ENCODE peak calls at places on chromosomes 2 and 18, in ten cellular contexts. B is cardiac muscle cell, T is right lobe of liver, K is mammary epithelial cell, N is caudate nucleus, C is A549, H is tibial artery, I is right atrium auricular region, Q is upper lobe of right lung, M is fibroblast of lung. J is an unnamed sample.

GRCh38 chr2:55168221-55169154 is 63.6 kb downstream of the CLHC1 start:
- DNase-seq in T (no peak), I (no peak), N (peak), Q (no peak), M (peak), K (peak), C (peak), H (peak), B (peak), J (peak)

GRCh38 chr2:158734442-158734841 is 60.7 kb upstream of the DAPL1 start:
- DNase-seq in T (no peak), Q (no peak), M (no peak), C (no peak), N (no peak), B (no peak), K (no peak), H (no peak), I (no peak), J (no peak)

GRCh38 chr18:48961547-48961946 is 10.8 kb upstream of the SMAD7 start:
- DNase-seq in N (no peak), B (peak), C (no peak), T (no peak), I (no peak), Q (no peak), H (no peak), K (no peak), M (peak), J (no peak)

GRCh38 chr2:45010706-45011036 is 1.4 kb upstream of the SIX2 start:
- DNase-seq in I (no peak), N (no peak), Q (no peak), K (no peak), H (no peak), M (no peak), B (peak), T (no peak), C (no peak), J (no peak)

GRCh38 chr2:150548527-150548926 is 61.1 kb upstream of the RND3 start:
- DNase-seq in B (peak), M (peak), I (no peak), K (no peak), T (no peak), C (peak), N (no peak), Q (no peak), H (no peak), J (no peak)

GRCh38 chr2:6526093-6526824 is 339.4 kb downstream of the CMPK2 start:
- DNase-seq in M (no peak), Q (no peak), C (no peak), N (no peak), B (no peak), H (no peak), K (no peak), T (no peak), I (no peak), J (no peak)

GRCh38 chr18:51122266-51123045 is 75.0 kb downstream of the MEX3C start:
- DNase-seq in I (peak), K (no peak), H (no peak), T (no peak), M (no peak), B (no peak), Q (no peak), C (no peak), N (no peak), J (no peak)

GRCh38 chr18:11887305-11888262 is 20.5 kb downstream of the MPPE1 start:
- DNase-seq in M (no peak), N (no peak), B (no peak), C (peak), I (no peak), K (no peak), T (no peak), Q (no peak), H (no peak), J (no peak)

GRCh38 chr2:108927936-108928659 is 60.9 kb downstream of the EDAR start:
- DNase-seq in K (peak), C (peak), T (no peak), I (no peak), H (no peak), N (peak), Q (no peak), B (peak), M (peak), J (peak)

GRCh38 chr2:140013556-140014270 is 1233.5 kb upstream of the NXPH2 start:
- DNase-seq in N (no peak), K (no peak), Q (no peak), M (no peak), I (no peak), H (no peak), B (no peak), T (no peak), C (no peak), J (no peak)

GRCh38 chr2:208269091-208269490 is 3.0 kb downstream of the PIKFYVE start:
- DNase-seq in T (no peak), B (no peak), M (no peak), K (no peak), Q (no peak), C (peak), H (no peak), N (no peak), I (no peak), J (no peak)

GRCh38 chr2:235627682-235628081 is 133.8 kb downstream of the AGAP1 start:
- DNase-seq in M (no peak), T (no peak), I (no peak), C (no peak), B (no peak), K (no peak), Q (no peak), N (no peak), H (no peak), J (no peak)

GRCh38 chr2:39484206-39484605 is 47.1 kb upstream of the MAP4K3 start:
- DNase-seq in H (no peak), T (no peak), N (no peak), C (no peak), I (no peak), B (no peak), Q (no peak), M (no peak), K (no peak), J (no peak)

GRCh38 chr2:9144617-9145016 is 62.0 kb upstream of the ASAP2 start:
- DNase-seq in H (no peak), K (no peak), C (no peak), I (no peak), T (no peak), Q (no peak), N (no peak), B (peak), M (peak), J (no peak)

GRCh38 chr18:717003-717402 is 4.6 kb upstream of the ENOSF1 start:
- DNase-seq in K (no peak), M (no peak), N (no peak), H (no peak), I (no peak), B (no peak), T (no peak), C (no peak), Q (no peak), J (no peak)

GRCh38 chr2:231359948-231360347 is 35.6 kb upstream of the B3GNT7 start:
- DNase-seq in N (no peak), I (no peak), B (no peak), C (no peak), K (no peak), M (no peak), T (no peak), Q (no peak), H (no peak), J (no peak)

GRCh38 chr2:179550214-179550613 is 285.6 kb upstream of the SESTD1 start:
- DNase-seq in B (no peak), I (no peak), M (no peak), K (no peak), T (no peak), H (no peak), Q (no peak), C (no peak), N (no peak), J (no peak)

GRCh38 chr2:16861154-16861929 is 195.7 kb upstream of the CYRIA start:
- DNase-seq in Q (no peak), H (no peak), B (peak), T (no peak), I (no peak), C (peak), K (peak), M (peak), N (no peak), J (no peak)

GRCh38 chr2:150286730-150287362 is 200.6 kb downstream of the RND3 start:
- DNase-seq in C (no peak), T (no peak), B (no peak), N (no peak), I (no peak), K (peak), M (no peak), H (no peak), Q (no peak), J (no peak)

GRCh38 chr2:224410946-224411561 is 9.1 kb upstream of the FAM124B start:
- DNase-seq in T (no peak), B (peak), M (no peak), I (no peak), Q (no peak), N (no peak), K (peak), C (no peak), H (no peak), J (no peak)

GRCh38 chr2:101125374-101125773 is 25.8 kb downstream of the TBC1D8 start:
- DNase-seq in I (no peak), Q (no peak), C (peak), K (peak), H (no peak), T (no peak), M (peak), N (no peak), B (peak), J (no peak)

GRCh38 chr2:44651974-44652373 is 289.5 kb upstream of the SIX3 start:
- DNase-seq in Q (no peak), I (no peak), C (no peak), M (no peak), N (no peak), H (no peak), K (no peak), B (no peak), T (no peak), J (no peak)

GRCh38 chr2:10084567-10084910 is 4.3 kb upstream of the CYS1 start:
- DNase-seq in N (no peak), T (no peak), Q (no peak), C (no peak), H (no peak), M (no peak), K (no peak), I (no peak), B (no peak), J (no peak)

GRCh38 chr2:233022561-233022960 is 9.5 kb upstream of the NGEF start:
- DNase-seq in N (no peak), I (no peak), T (no peak), Q (no peak), K (no peak), H (no peak), B (no peak), C (no peak), M (no peak), J (no peak)

GRCh38 chr18:36814994-36815393 is 13.8 kb downstream of the TPGS2 start:
- DNase-seq in T (no peak), Q (no peak), N (no peak), H (no peak), I (no peak), M (no peak), B (no peak), K (no peak), C (no peak), J (no peak)

GRCh38 chr2:204491528-204491927 is 53.7 kb upstream of the PARD3B start:
- DNase-seq in M (no peak), N (no peak), C (no peak), H (no peak), T (no peak), I (no peak), K (peak), B (peak), Q (no peak), J (no peak)

GRCh38 chr18:42413870-42414269 is 458.8 kb downstream of the PIK3C3 start:
- DNase-seq in Q (no peak), M (peak), C (peak), K (no peak), N (no peak), B (peak), T (no peak), I (no peak), H (no peak), J (no peak)

GRCh38 chr18:75207298-75208054 is 1.5 kb downstream of the PTGR3 start:
- DNase-seq in C (no peak), B (no peak), Q (no peak), I (no peak), K (peak), M (peak), N (no peak), T (no peak), H (no peak), J (no peak)

GRCh38 chr18:59079264-59079972 is 60.3 kb upstream of the SEC11C start:
- DNase-seq in N (no peak), C (no peak), H (no peak), B (no peak), Q (no peak), T (no peak), M (no peak), K (no peak), I (no peak), J (no peak)

GRCh38 chr18:54828986-54829385 is 709 bp downstream of the RAB27B start:
- DNase-seq in T (no peak), Q (no peak), B (no peak), K (no peak), C (no peak), M (no peak), N (no peak), I (no peak), H (no peak), J (no peak)

GRCh38 chr2:229910832-229911412 is 10.9 kb downstream of the TRIP12 start:
- DNase-seq in N (no peak), Q (no peak), C (peak), I (no peak), B (no peak), H (no peak), T (no peak), K (peak), M (peak), J (peak)

GRCh38 chr2:141814150-141814549 is 316.7 kb downstream of the LRP1B start:
- DNase-seq in C (no peak), K (no peak), N (no peak), B (no peak), M (no peak), Q (no peak), H (no peak), I (no peak), T (no peak), J (no peak)
- H3K27ac ChIP-seq in C (no peak), K (no peak), N (no peak), B (no peak), M (no peak), Q (no peak), H (no peak), I (no peak), T (no peak), J (no peak)

GRCh38 chr2:46047280-46047679 is 249.9 kb upstream of the EPAS1 start:
- DNase-seq in I (no peak), M (peak), K (no peak), Q (no peak), C (no peak), B (no peak), H (no peak), N (no peak), T (no peak), J (no peak)
- H3K27ac ChIP-seq in I (no peak), M (no peak), K (no peak), Q (no peak), C (no peak), B (no peak), H (no peak), N (no peak), T (no peak), J (no peak)

GRCh38 chr2:27070653-27071276 is 689 bp downstream of the OST4 start:
- DNase-seq in I (no peak), C (no peak), T (no peak), K (no peak), M (no peak), Q (no peak), H (no peak), N (no peak), B (no peak), J (no peak)

GRCh38 chr2:27071277-27071989 is at the start of gene OST4:
- DNase-seq in I (peak), C (peak), M (peak), B (peak), T (peak), K (peak), Q (peak), N (peak), H (peak), J (peak)

GRCh38 chr2:27073782-27074181 is 2.3 kb upstream of the OST4 start:
- DNase-seq in Q (no peak), C (no peak), M (no peak), I (no peak), B (peak), H (no peak), N (no peak), K (no peak), T (no peak), J (no peak)

GRCh38 chr2:27071990-27072830 is 756 bp upstream of the OST4 start:
- DNase-seq in B (peak), N (peak), K (no peak), I (no peak), H (peak), C (no peak), M (peak), T (peak), Q (no peak), J (no peak)

GRCh38 chr2:27072950-27073349 is 1.5 kb upstream of the OST4 start:
- DNase-seq in B (peak), C (no peak), Q (no peak), K (no peak), M (peak), I (no peak), H (no peak), N (no peak), T (no peak), J (no peak)
- H3K27ac ChIP-seq in B (peak), C (peak), Q (peak), K (no peak), M (peak), I (peak), H (peak), N (no peak), T (no peak), J (no peak)

GRCh38 chr2:127649100-127649611 is 3.2 kb downstream of the GPR17 start:
- DNase-seq in Q (no peak), T (no peak), M (no peak), I (no peak), K (no peak), B (no peak), N (no peak), C (no peak), H (no peak), J (peak)
- H3K27ac ChIP-seq in Q (peak), T (no peak), M (no peak), I (peak), K (no peak), B (no peak), N (peak), C (peak), H (peak), J (peak)

GRCh38 chr18:34085140-34085739 is 139.5 kb downstream of the NOL4 start:
- DNase-seq in M (no peak), C (no peak), Q (no peak), I (no peak), N (no peak), T (no peak), B (no peak), H (no peak), K (no peak), J (no peak)

GRCh38 chr18:34086370-34086769 is 138.3 kb downstream of the NOL4 start:
- DNase-seq in T (no peak), H (no peak), I (no peak), K (no peak), N (no peak), C (no peak), M (no peak), B (no peak), Q (no peak), J (no peak)

GRCh38 chr18:34083910-34084309 is 140.8 kb downstream of the NOL4 start:
- DNase-seq in H (no peak), T (no peak), B (no peak), I (no peak), M (no peak), K (no peak), C (no peak), Q (no peak), N (no peak), J (no peak)

GRCh38 chr18:34084635-34085034 is 140.1 kb downstream of the NOL4 start:
- DNase-seq in I (no peak), Q (no peak), H (no peak), N (no peak), K (no peak), C (no peak), M (no peak), T (no peak), B (no peak), J (no peak)
- H3K27ac ChIP-seq in I (no peak), Q (no peak), H (no peak), N (no peak), K (no peak), C (no peak), M (no peak), T (no peak), B (no peak), J (no peak)

DNA sequence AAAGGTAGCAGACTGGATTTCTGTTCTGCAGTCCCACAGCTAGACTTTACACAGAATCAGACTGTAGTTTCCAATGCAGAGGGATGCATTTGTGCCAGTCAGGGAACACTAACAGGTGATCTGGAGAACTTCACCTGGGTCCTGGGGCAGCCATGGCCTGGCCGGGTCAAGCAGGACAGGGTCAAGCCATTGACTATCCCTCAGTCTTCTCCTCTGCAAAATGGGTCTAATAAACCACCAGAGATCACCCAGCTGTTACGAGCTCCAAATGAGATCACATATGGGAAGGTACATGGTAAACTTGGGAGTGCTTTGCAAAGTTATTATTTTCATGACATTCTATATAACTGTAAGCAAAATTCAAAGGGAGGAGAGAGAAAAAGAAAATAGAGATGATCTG is 294.1 kb downstream of the CDCA7 start:
- DNase-seq in H (no peak), B (no peak), T (no peak), I (no peak), C (no peak), K (no peak), N (no peak), M (no peak), Q (no peak), J (no peak)
- H3K27ac ChIP-seq in H (no peak), B (no peak), T (no peak), I (no peak), C (no peak), K (no peak), N (no peak), M (no peak), Q (no peak), J (no peak)

DNA sequence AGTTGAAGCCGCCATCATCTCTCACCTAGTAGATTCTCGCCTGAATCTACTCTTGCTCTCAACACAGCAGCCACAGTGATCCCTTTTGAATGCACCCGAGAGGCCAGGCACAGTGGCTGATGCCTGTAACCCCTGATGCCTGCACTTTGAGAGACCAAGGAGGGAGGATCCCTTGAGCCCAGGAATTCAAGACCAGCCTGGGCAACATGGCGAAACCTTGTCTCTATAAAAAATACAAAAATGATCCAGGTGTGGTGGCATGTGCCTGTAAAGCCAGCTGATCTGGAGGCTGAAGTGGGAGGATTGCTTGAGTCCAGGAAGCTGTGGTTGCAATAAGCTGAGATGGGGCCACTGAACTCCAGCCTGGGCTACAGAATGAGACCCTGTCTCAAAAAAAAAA is 60.3 kb upstream of the EML4 start:
- DNase-seq in N (no peak), T (no peak), M (no peak), Q (no peak), K (no peak), B (no peak), C (no peak), I (no peak), H (no peak), J (no peak)
- H3K27ac ChIP-seq in N (no peak), T (no peak), M (no peak), Q (no peak), K (no peak), B (no peak), C (no peak), I (no peak), H (no peak), J (peak)

J was measured in naive thymus-derived CD4-positive, alpha-beta T cell.